ENCODE peak calls at places on chromosomes 11 and 22, in five cellular contexts. H is fibroblast of lung, S is H9, P is PC-3, G is upper lobe of left lung. L is an unnamed sample. For H3K9me3, the result is how much of the 10 kb centered on the place peaks cover.

GRCh38 chr22:46296257-46297150 is at the start of gene GTSE1:
- DNase-seq in S (peak), P (peak), H (peak), G (peak), L (peak)

GRCh38 chr11:65404210-65404609 is 17.8 kb downstream of the FRMD8 start:
- DNase-seq in P (no peak), S (no peak), G (no peak), H (no peak), L (no peak)

GRCh38 chr11:111322534-111322933 is 24.2 kb downstream of the POU2AF3 start:
- DNase-seq in H (no peak), S (no peak), P (no peak), G (no peak), L (no peak)

GRCh38 chr11:131154329-131154728 is 216.1 kb upstream of the NTM start:
- DNase-seq in H (no peak), P (no peak), G (no peak), S (no peak), L (no peak)

GRCh38 chr11:135033545-135033944 is 621.5 kb upstream of the B3GAT1 start:
- DNase-seq in H (peak), G (no peak), S (peak), P (no peak), L (no peak)

GRCh38 chr22:36010913-36011312 is 17.7 kb downstream of the RBFOX2 start:
- DNase-seq in H (peak), S (no peak), P (peak), G (no peak), L (no peak)

GRCh38 chr11:18312663-18313420 is 9.1 kb downstream of the HPS5 start:
- DNase-seq in H (peak), P (no peak), S (no peak), G (no peak), L (no peak)

GRCh38 chr11:86365566-86365965 is 9.1 kb upstream of the CCDC81 start:
- DNase-seq in H (no peak), G (no peak), S (no peak), P (no peak), L (no peak)

GRCh38 chr11:113847580-113847979 is 27.8 kb downstream of the USP28 start:
- DNase-seq in H (no peak), P (no peak), G (no peak), S (no peak), L (no peak)

GRCh38 chr22:47442821-47443220 is 680.4 kb downstream of the TBC1D22A start:
- DNase-seq in H (no peak), G (no peak), S (no peak), P (no peak), L (no peak)
- H3K9me3 ChIP-seq in H (under half), G (under half), S (half or more), P (under half), L (under half)

GRCh38 chr11:76748931-76749330 is 34.2 kb upstream of the TSKU start:
- DNase-seq in P (no peak), H (no peak), S (no peak), G (no peak), L (no peak)
- H3K27ac ChIP-seq in P (no peak), H (no peak), S (no peak), G (no peak), L (no peak)

GRCh38 chr22:49108636-49109315 is 718.9 kb downstream of the BRD1 start:
- DNase-seq in H (no peak), P (no peak), S (no peak), G (no peak), L (no peak)
- H3K9me3 ChIP-seq in H (under half), P (under half), S (under half), G (under half), L (under half)

GRCh38 chr22:28791841-28792490 is 8.4 kb downstream of the XBP1 start:
- DNase-seq in S (no peak), H (no peak), G (no peak), P (no peak), L (no peak)
- H3K27ac ChIP-seq in S (no peak), H (no peak), G (no peak), P (no peak), L (peak)

DNA sequence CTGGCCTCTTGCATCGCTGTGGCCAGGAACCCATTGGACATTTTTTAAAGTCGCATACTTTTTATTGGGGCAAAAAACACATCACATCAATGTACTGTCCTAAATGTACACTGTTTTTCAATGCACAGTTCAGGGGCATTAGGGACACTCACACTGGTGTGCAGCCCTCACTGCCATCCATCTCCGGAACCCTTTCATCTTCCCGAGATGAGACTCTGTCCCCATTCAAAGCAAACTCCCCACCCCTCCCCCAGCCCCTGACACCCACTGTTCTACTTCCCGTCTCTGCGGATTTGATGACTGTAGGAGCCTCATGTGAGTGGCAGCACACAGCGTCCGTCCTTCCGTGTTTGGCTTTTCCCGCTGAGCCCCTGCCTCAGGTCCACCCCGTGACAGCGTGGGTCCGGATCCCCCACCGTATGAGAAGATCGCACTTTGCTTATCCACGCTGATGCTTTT is 41.8 kb upstream of the TH start:
- DNase-seq in S (peak), P (no peak), G (peak), H (no peak), L (peak)
- H3K9me3 ChIP-seq in S (under half), P (under half), G (under half), H (under half), L (under half)

DNA sequence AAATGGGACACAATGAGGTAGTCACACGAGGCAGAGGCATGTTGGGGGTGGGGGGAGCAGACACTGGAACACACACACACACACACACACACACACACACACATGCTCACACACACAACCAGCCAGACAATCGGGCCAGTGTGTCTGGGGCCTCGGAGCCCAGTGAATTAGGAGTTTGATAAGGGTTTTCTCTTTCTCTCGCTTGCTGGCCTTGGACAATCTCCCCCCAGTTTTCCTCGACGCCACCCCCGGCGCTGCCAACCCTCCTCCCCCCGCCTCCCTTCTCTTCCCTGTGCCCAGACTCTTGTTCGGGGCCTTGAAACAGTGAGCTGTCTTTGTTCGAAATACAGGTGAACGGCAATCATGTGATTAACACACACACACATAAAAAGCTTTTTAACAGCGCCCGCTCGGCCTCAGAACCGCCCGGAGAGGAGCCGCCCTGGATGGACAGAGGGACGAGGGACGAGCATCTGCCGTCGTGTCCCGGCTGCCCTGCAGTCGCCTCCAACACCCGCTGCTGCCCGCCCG is 1.5 kb upstream of the SOX10 start:
- DNase-seq in H (no peak), P (no peak), G (no peak), S (no peak), L (no peak)
- H3K27ac ChIP-seq in H (no peak), P (no peak), G (no peak), S (no peak), L (no peak)

GRCh38 chr22:47401976-47402770 is 639.7 kb downstream of the TBC1D22A start:
- DNase-seq in H (no peak), S (no peak), P (no peak), G (no peak), L (no peak)
- H3K9me3 ChIP-seq in H (under half), S (half or more), P (under half), G (under half), L (under half)